ENCODE peak calls at places on chromosomes 12 and 14, in five cellular contexts. S is MG63, Q is HS-5, T is neural crest cell, O is GM20000. K is an unnamed sample.

GRCh38 chr14:89246290-89246689 is 170.7 kb downstream of the FOXN3 start:
- DNase-seq in T (no peak), Q (no peak), O (no peak), S (no peak), K (no peak)

GRCh38 chr12:4439736-4440135 is 5.9 kb downstream of the FGF6 start:
- DNase-seq in T (no peak), Q (no peak), S (no peak), O (no peak), K (no peak)

GRCh38 chr12:12046401-12046800 is 24.3 kb upstream of the BCL2L14 start:
- DNase-seq in T (no peak), O (no peak), Q (no peak), S (no peak), K (no peak)

GRCh38 chr12:108515916-108516315 is 839 bp downstream of the FICD start:
- DNase-seq in Q (no peak), T (no peak), S (no peak), O (no peak), K (no peak)

GRCh38 chr12:96246926-96247566 is 52.9 kb downstream of the ELK3 start:
- DNase-seq in T (no peak), Q (no peak), S (no peak), O (no peak), K (no peak)

GRCh38 chr12:58557156-58557555 is 363.1 kb downstream of the LRIG3 start:
- DNase-seq in S (no peak), T (no peak), Q (no peak), O (no peak), K (no peak)

GRCh38 chr12:117060236-117060926 is 38.8 kb downstream of the TESC start:
- DNase-seq in T (peak), Q (no peak), S (no peak), O (no peak), K (no peak)

GRCh38 chr12:5200276-5201087 is 156.8 kb downstream of the KCNA5 start:
- DNase-seq in Q (no peak), T (peak), O (peak), S (peak), K (peak)

K was measured in nephron progenitor cell.